ENCODE peak calls at places on chromosomes 11 and 22, in four cellular contexts. A is H1, N is GM12878, B is HepG2. V is an unnamed sample. For H3K27me3, the result is how much of the 10 kb centered on the place peaks cover.

GRCh38 chr11:57798905-57799559 is 37.4 kb downstream of the CTNND1 start:
- DNase-seq in N (no peak), A (no peak), B (peak), V (peak)

GRCh38 chr22:35921777-35922176 is 106.8 kb downstream of the RBFOX2 start:
- DNase-seq in A (no peak), N (peak), B (peak), V (peak)

GRCh38 chr11:58856806-58857205 is 12.3 kb upstream of the GLYATL2 start:
- DNase-seq in B (no peak), A (no peak), N (no peak), V (no peak)

GRCh38 chr11:68381716-68382115 is 69.3 kb downstream of the LRP5 start:
- DNase-seq in A (no peak), B (no peak), N (no peak), V (no peak)

GRCh38 chr11:48141475-48142100 is 75.0 kb upstream of the OR4B1 start:
- DNase-seq in A (no peak), N (no peak), B (no peak), V (no peak)

GRCh38 chr11:66015094-66015881 is 3.5 kb downstream of the CST6 start:
- DNase-seq in A (no peak), N (no peak), B (no peak), V (no peak)

GRCh38 chr11:108967571-108967970 is 302.7 kb downstream of the DDX10 start:
- DNase-seq in A (no peak), N (no peak), B (no peak), V (no peak)

GRCh38 chr22:37237371-37238268 is 6.4 kb downstream of the RAC2 start:
- DNase-seq in B (no peak), N (no peak), A (no peak), V (no peak)

GRCh38 chr11:130915556-130916237 is 582 bp downstream of the SNX19 start:
- DNase-seq in N (no peak), A (no peak), B (no peak), V (no peak)

GRCh38 chr22:19652316-19652715 is 62.0 kb upstream of the SEPTIN5 start:
- DNase-seq in A (no peak), B (no peak), N (no peak), V (no peak)

GRCh38 chr11:46808804-46809431 is 37.2 kb downstream of the CKAP5 start:
- DNase-seq in A (no peak), N (no peak), B (peak), V (peak)

GRCh38 chr11:30873924-30874323 is 287.8 kb upstream of the MPPED2 start:
- DNase-seq in N (no peak), A (no peak), B (no peak), V (no peak)

GRCh38 chr11:14249121-14249963 is 109.6 kb downstream of the RRAS2 start:
- DNase-seq in N (no peak), B (peak), A (no peak), V (peak)

GRCh38 chr11:102318469-102318868 is 1.2 kb downstream of the BIRC3 start:
- DNase-seq in N (no peak), B (no peak), A (no peak), V (no peak)

GRCh38 chr11:130022799-130023198 is 20.2 kb upstream of the PRDM10 start:
- DNase-seq in A (no peak), N (no peak), B (no peak), V (no peak)

GRCh38 chr11:79087238-79087956 is 353.4 kb downstream of the TENM4 start:
- DNase-seq in B (peak), A (peak), N (no peak), V (no peak)

GRCh38 chr11:103946793-103947565 is 89.5 kb upstream of the DDI1 start:
- DNase-seq in A (no peak), B (no peak), N (no peak), V (no peak)

GRCh38 chr11:72773291-72773690 is 20.6 kb downstream of the STARD10 start:
- DNase-seq in A (no peak), B (no peak), N (no peak), V (peak)

GRCh38 chr22:27461470-27461869 is 340.1 kb downstream of the MN1 start:
- DNase-seq in N (no peak), B (no peak), A (peak), V (no peak)

GRCh38 chr11:102085864-102086551 is 24.2 kb upstream of the YAP1 start:
- DNase-seq in A (no peak), N (no peak), B (peak), V (no peak)

GRCh38 chr11:61477734-61478148 is 30.8 kb upstream of the LRRC10B start:
- DNase-seq in A (peak), B (no peak), N (no peak), V (peak)

GRCh38 chr22:27641049-27641790 is 160.3 kb downstream of the MN1 start:
- DNase-seq in B (no peak), N (no peak), A (no peak), V (no peak)

GRCh38 chr22:27576815-27577564 is 224.6 kb downstream of the MN1 start:
- DNase-seq in B (no peak), N (no peak), A (no peak), V (no peak)

GRCh38 chr11:125233116-125233515 is 68.6 kb downstream of the PKNOX2 start:
- DNase-seq in A (no peak), B (no peak), N (no peak), V (no peak)

GRCh38 chr11:125114518-125114917 is 3.1 kb upstream of the TMEM218 start:
- DNase-seq in N (no peak), B (peak), A (no peak), V (no peak)

GRCh38 chr11:5600374-5600851 is 4.0 kb downstream of the TRIM6 start:
- DNase-seq in N (peak), A (peak), B (peak), V (peak)

GRCh38 chr11:114257621-114258558 is 38.3 kb upstream of the NNMT start:
- DNase-seq in A (no peak), B (peak), N (no peak), V (no peak)
- TF ChIP-seq CBX5 in A (no peak), B (no peak), N (no peak), V (no peak)

GRCh38 chr11:69862331-69862761 is 43.1 kb upstream of the FGF3 start:
- DNase-seq in B (no peak), A (no peak), N (no peak), V (no peak)
- H3K27me3 ChIP-seq in B (under half), A (under half), N (under half), V (under half)

GRCh38 chr11:105860105-105860504 is 161.9 kb downstream of the MSANTD4 start:
- DNase-seq in A (no peak), N (no peak), B (no peak), V (no peak)
- TF ChIP-seq CBX5 in A (no peak), N (no peak), B (no peak), V (no peak)

GRCh38 chr22:39714321-39714720 is 143.8 kb downstream of the CACNA1I start:
- DNase-seq in N (no peak), A (no peak), B (no peak), V (no peak)

GRCh38 chr22:39713799-39714290 is 143.3 kb downstream of the CACNA1I start:
- DNase-seq in A (no peak), B (no peak), N (no peak), V (no peak)

GRCh38 chr22:39717099-39717498 is 146.5 kb downstream of the CACNA1I start:
- DNase-seq in B (no peak), A (no peak), N (no peak), V (no peak)

GRCh38 chr22:39716534-39716933 is 146.0 kb downstream of the CACNA1I start:
- DNase-seq in B (no peak), A (no peak), N (no peak), V (no peak)

GRCh38 chr22:39715778-39716495 is 145.4 kb downstream of the CACNA1I start:
- DNase-seq in A (no peak), N (no peak), B (no peak), V (no peak)
- H3K27me3 ChIP-seq in A (under half), N (under half), B (under half), V (under half)

DNA sequence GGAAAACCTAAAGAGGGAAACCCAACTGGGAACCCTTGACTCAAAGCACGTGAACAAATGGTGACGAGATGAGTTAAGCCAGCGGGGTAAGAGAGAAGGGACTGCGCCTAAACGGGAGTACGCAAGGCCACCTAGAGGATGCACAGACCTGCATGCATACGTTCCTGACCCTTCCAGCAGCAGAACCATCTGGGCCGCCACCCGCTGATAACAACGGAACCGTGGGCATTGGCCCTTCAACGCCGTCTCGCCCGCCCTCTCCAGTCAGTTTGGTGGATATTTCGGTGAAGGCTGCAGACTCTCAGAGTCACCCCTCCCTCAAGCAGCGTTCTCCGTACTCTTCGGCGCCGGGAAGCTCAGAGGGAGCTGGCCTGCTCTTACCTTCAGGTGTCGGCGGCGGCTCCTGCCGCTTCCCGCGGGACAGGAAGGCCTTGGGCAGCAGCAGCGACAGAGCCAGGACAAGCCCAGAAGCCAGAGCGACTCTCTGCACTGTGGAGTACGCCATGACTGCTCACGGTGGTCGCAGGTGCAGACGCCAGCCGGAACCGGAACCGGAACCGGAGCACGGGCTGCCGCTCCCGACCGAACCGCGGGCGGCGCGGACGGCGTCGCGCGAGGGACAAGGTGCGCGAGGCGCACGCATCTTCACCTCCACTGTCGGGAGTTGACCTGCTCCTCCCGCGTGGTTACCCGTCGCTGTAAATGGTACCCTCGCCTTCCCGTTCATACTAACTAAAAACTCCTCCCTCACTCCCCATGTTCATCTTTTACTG is at the start of gene RIC3:
- DNase-seq in B (no peak), N (no peak), A (peak), V (no peak)
- TF ChIP-seq CBX5 in B (no peak), N (no peak), A (no peak), V (no peak)

GRCh38 chr22:47372111-47372581 is 609.7 kb downstream of the TBC1D22A start:
- DNase-seq in N (no peak), A (no peak), B (no peak), V (no peak)

GRCh38 chr22:47371263-47372090 is 609.0 kb downstream of the TBC1D22A start:
- DNase-seq in B (no peak), A (no peak), N (no peak), V (no peak)

GRCh38 chr22:47373648-47374272 is 611.3 kb downstream of the TBC1D22A start:
- DNase-seq in B (no peak), A (no peak), N (no peak), V (no peak)

GRCh38 chr22:47374273-47374771 is 611.9 kb downstream of the TBC1D22A start:
- DNase-seq in A (no peak), N (no peak), B (no peak), V (no peak)

DNA sequence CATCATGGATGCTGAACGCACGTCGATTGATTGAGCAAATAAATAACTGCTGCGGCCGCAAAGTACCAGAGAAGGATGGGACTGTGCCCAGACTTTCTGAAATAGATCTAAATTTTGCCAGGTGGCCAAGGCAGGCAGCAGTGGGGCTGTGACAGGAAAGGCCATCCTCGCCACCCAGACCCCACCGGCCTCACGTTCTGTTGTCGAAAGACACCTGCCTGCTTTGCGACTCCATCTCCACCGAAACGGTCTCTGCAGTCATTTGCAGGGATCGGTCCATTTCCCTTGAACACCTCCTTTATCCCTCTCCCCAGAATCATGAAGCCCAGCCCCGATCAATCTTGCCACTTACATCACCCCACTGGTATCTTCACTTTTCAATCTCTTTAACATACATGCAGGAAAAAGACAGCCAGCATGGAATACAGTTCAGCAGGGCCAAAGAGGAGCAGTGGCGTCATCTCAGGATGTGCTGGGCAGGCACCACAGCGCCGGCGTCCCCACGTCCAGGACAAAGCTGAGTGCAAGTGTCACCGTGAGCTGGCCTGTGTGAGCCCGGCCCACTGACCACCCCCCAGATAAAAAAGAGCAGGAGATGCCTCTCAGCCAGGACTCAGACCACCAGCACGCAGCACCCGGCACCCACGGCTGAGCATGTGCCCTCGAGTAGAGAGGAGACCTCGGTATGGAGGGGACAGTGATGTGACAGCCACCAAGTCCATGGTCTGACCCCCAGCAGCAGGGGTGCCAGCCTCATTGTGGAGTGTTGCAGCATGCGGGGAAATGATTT is 610.3 kb downstream of the TBC1D22A start:
- DNase-seq in N (no peak), B (no peak), A (no peak), V (no peak)
- H3K27me3 ChIP-seq in N (under half), B (under half), A (under half), V (under half)

GRCh38 chr11:2445107-2445947 is 519 bp downstream of the KCNQ1 start:
- DNase-seq in N (no peak), B (no peak), A (no peak), V (no peak)
- TF ChIP-seq CBX5 in N (no peak), B (no peak), A (no peak), V (no peak)

DNA sequence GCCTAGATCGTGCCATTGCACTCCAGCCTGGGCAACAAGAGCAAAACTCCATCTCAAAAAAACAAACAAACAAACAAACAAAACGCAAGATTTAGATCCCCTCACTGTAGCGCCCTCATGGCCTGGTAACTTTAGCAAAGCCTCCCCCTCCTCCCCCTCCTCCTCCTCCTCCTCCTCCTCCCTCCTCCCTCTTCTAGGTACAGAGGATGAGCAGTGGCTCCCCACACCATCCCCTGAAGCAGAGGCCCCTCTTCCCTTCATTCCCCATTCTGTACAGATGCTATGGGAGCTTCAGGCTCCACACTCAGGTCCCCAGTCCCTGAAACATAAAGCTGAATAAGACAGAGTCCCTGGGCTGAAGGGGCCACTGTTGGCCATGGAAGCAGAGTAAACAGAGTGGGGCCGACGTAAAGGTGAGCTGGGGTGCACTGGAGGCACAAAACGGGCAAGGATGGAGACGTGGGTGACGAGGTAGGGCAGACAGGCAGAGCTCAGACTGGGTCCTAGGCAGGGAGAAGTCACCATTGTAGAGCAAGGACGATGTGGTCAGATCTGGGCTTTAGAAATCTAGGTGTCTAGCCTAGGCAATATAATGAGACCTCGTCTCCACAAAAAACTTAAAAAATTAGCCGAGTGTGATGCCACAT is 19.4 kb upstream of the NFAM1 start:
- DNase-seq in A (no peak), B (no peak), N (no peak), V (no peak)
- H3K27me3 ChIP-seq in A (under half), B (under half), N (under half), V (under half)

GRCh38 chr11:95086116-95086515 is 3.5 kb upstream of the ENDOD1 start:
- DNase-seq in N (no peak), A (no peak), B (no peak), V (no peak)
- TF ChIP-seq CBX5 in N (no peak), A (no peak), B (no peak), V (no peak)

GRCh38 chr22:39616781-39617180 is 46.2 kb downstream of the CACNA1I start:
- DNase-seq in N (no peak), A (no peak), B (no peak), V (no peak)
- H3K27me3 ChIP-seq in N (under half), A (under half), B (under half), V (under half)